ENCODE peak calls at places on chromosomes 2 and 18, in eight cellular contexts. U is SJSA1, L is OCI-LY7, D is IMR-90, I is gastrocnemius medialis, Q is MM.1S, G is heart left ventricle, T is astrocyte. F is an unnamed sample. For H3K9me3 and H3K4me1, the result is how much of the 10 kb centered on the place peaks cover.

GRCh38 chr2:36367497-36368353 is 12.1 kb downstream of the CRIM1 start:
- DNase-seq in U (no peak), L (no peak), D (no peak), I (no peak), Q (no peak), G (no peak), T (no peak), F (no peak)

GRCh38 chr2:138949517-138949916 is 169.3 kb upstream of the NXPH2 start:
- DNase-seq in U (no peak), L (no peak), D (no peak), I (no peak), Q (no peak), G (no peak), T (peak), F (no peak)

GRCh38 chr2:134705861-134706586 is 12.8 kb downstream of the TMEM163 start:
- DNase-seq in U (no peak), L (no peak), D (no peak), I (no peak), Q (no peak), G (no peak), T (no peak), F (no peak)

GRCh38 chr18:41370740-41371623 is 584.1 kb upstream of the PIK3C3 start:
- DNase-seq in U (no peak), L (no peak), D (no peak), I (no peak), Q (no peak), G (peak), T (no peak), F (no peak)

GRCh38 chr18:59033361-59033760 is 106.3 kb upstream of the SEC11C start:
- DNase-seq in U (no peak), L (no peak), D (peak), I (no peak), Q (no peak), G (no peak), T (no peak), F (no peak)

GRCh38 chr2:223999862-224000261 is 39.2 kb downstream of the SERPINE2 start:
- DNase-seq in U (no peak), L (no peak), D (no peak), I (no peak), Q (no peak), G (no peak), T (no peak), F (no peak)

GRCh38 chr2:157757500-157757899 is 118.6 kb downstream of the ACVR1 start:
- DNase-seq in U (no peak), L (no peak), D (no peak), I (no peak), Q (no peak), G (no peak), T (no peak), F (no peak)

GRCh38 chr18:6362559-6363129 is 52.1 kb downstream of the L3MBTL4 start:
- DNase-seq in U (no peak), L (no peak), D (no peak), I (no peak), Q (no peak), G (no peak), T (no peak), F (no peak)

GRCh38 chr18:31731628-31732027 is 29.1 kb downstream of the SLC25A52 start:
- DNase-seq in U (no peak), L (no peak), D (no peak), I (no peak), Q (no peak), G (no peak), T (no peak), F (no peak)

GRCh38 chr2:99961567-99961913 is 180.8 kb downstream of the AFF3 start:
- DNase-seq in U (no peak), L (no peak), D (no peak), I (no peak), Q (no peak), G (no peak), T (no peak), F (no peak)

GRCh38 chr2:46645681-46646162 is 166.4 kb downstream of the TMEM247 start:
- DNase-seq in U (no peak), L (no peak), D (peak), I (peak), Q (no peak), G (no peak), T (peak), F (no peak)

GRCh38 chr2:158493458-158493857 is 36.7 kb downstream of the PKP4 start:
- DNase-seq in U (no peak), L (no peak), D (peak), I (no peak), Q (no peak), G (no peak), T (no peak), F (no peak)

GRCh38 chr2:132881540-132881939 is 211.5 kb upstream of the LYPD1 start:
- DNase-seq in U (no peak), L (no peak), D (no peak), I (no peak), Q (no peak), G (no peak), T (no peak), F (no peak)

GRCh38 chr2:47699533-47700215 is 83.3 kb upstream of the MSH6 start:
- DNase-seq in U (no peak), L (peak), D (no peak), I (no peak), Q (no peak), G (no peak), T (no peak), F (no peak)
- H3K4me3 ChIP-seq in U (no peak), L (peak), D (no peak), I (no peak), Q (no peak), G (no peak), T (no peak), F (no peak)

GRCh38 chr2:116988303-116988702 is 826.2 kb upstream of the DDX18 start:
- DNase-seq in U (no peak), L (no peak), D (no peak), I (no peak), Q (no peak), G (no peak), T (peak), F (no peak)

GRCh38 chr2:116987447-116987846 is 827.0 kb upstream of the DDX18 start:
- DNase-seq in U (no peak), L (no peak), D (no peak), I (no peak), Q (no peak), G (no peak), T (no peak), F (no peak)
- H3K9me3 ChIP-seq in U (under half), L (under half), D (under half), I (under half), Q (under half), G (under half), T (under half), F (under half)

DNA sequence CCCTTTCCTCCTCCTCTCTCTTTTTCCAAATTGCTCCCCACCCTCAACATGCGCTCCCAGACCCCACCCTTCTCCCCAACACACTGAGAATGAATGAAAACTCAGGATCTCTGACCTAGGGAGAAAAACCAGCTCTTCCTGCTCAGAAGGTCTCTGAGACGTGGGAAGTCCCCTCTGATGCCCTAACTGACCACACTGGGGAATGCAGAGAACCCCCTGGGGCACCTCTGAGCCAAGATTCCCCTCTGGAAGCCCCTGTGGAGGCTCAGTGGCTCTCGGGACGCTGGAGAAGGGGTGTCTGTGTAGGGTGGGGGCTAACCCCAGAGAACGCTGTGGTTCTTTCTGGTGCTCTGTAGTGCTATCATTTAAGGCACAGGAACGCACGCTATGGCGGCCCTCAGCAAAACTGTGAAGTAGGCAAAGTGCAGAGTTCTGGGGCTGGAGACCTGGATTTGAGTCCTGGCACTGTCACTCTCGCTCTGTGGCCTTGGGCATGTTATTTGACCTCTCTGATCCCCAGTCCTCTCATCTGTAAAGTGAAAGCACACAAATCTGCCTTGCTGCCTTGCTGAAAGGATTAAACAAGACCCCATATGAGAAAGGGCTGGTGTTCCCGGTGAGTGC is 17.1 kb downstream of the ATOH8 start:
- DNase-seq in U (no peak), L (no peak), D (no peak), I (no peak), Q (no peak), G (peak), T (no peak), F (no peak)
- H3K4me1 ChIP-seq in U (half or more), L (under half), D (under half), I (half or more), Q (under half), G (half or more), T (half or more), F (under half)

GRCh38 chr2:218859994-218860831 is 608 bp downstream of the WNT6 start:
- DNase-seq in U (no peak), L (no peak), D (no peak), I (no peak), Q (no peak), G (no peak), T (no peak), F (no peak)
- H3K4me3 ChIP-seq in U (peak), L (peak), D (peak), I (peak), Q (no peak), G (peak), T (no peak), F (no peak)

GRCh38 chr2:238551091-238551490 is 124.4 kb downstream of the ASB1 start:
- DNase-seq in U (no peak), L (no peak), D (no peak), I (no peak), Q (no peak), G (no peak), T (no peak), F (no peak)

GRCh38 chr2:238549866-238550265 is 123.1 kb downstream of the ASB1 start:
- DNase-seq in U (no peak), L (no peak), D (no peak), I (no peak), Q (no peak), G (no peak), T (no peak), F (no peak)

GRCh38 chr2:238553159-238553558 is 126.4 kb downstream of the ASB1 start:
- DNase-seq in U (no peak), L (no peak), D (no peak), I (no peak), Q (no peak), G (no peak), T (no peak), F (no peak)

GRCh38 chr2:238554468-238555184 is 127.9 kb downstream of the ASB1 start:
- DNase-seq in U (no peak), L (no peak), D (no peak), I (no peak), Q (no peak), G (no peak), T (no peak), F (no peak)

GRCh38 chr2:238552226-238552625 is 125.5 kb downstream of the ASB1 start:
- DNase-seq in U (no peak), L (no peak), D (no peak), I (no peak), Q (no peak), G (no peak), T (no peak), F (no peak)
- H3K9me3 ChIP-seq in U (under half), L (under half), D (under half), I (under half), Q (under half), G (under half), T (under half), F (under half)

GRCh38 chr2:66578067-66578852 is 143.3 kb downstream of the MEIS1 start:
- DNase-seq in U (no peak), L (no peak), D (peak), I (no peak), Q (no peak), G (no peak), T (no peak), F (no peak)

GRCh38 chr2:66575625-66576371 is 140.9 kb downstream of the MEIS1 start:
- DNase-seq in U (peak), L (no peak), D (peak), I (no peak), Q (no peak), G (peak), T (no peak), F (no peak)

GRCh38 chr2:66574701-66575624 is 140.0 kb downstream of the MEIS1 start:
- DNase-seq in U (peak), L (peak), D (peak), I (no peak), Q (no peak), G (peak), T (peak), F (no peak)

GRCh38 chr2:66577331-66578041 is 142.6 kb downstream of the MEIS1 start:
- DNase-seq in U (no peak), L (no peak), D (peak), I (no peak), Q (no peak), G (peak), T (no peak), F (no peak)

GRCh38 chr2:66576381-66577330 is 141.7 kb downstream of the MEIS1 start:
- DNase-seq in U (no peak), L (no peak), D (peak), I (no peak), Q (no peak), G (no peak), T (no peak), F (no peak)
- H3K4me1 ChIP-seq in U (under half), L (under half), D (under half), I (under half), Q (under half), G (under half), T (under half), F (under half)

DNA sequence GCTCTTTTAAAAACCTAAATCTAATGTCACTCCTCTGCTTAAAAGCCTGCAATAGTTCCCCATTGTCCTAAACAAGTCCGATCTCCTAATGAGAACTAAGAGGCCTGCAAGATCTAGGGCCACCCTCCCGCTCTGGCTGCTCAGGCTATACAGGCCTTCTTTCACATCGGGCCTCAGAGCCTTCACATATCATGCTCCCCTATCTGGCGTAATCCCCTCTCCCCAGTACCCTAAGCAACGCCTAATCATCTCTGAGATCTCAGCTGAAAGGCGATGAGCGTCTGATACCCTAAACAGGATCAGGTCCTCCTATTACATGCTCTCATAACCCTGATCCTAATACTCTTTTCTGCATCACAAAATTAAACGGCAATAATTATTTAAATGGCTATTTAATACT is 1.8 kb downstream of the MAP4K3 start:
- DNase-seq in U (no peak), L (no peak), D (peak), I (no peak), Q (no peak), G (no peak), T (no peak), F (no peak)
- H3K4me3 ChIP-seq in U (peak), L (peak), D (peak), I (peak), Q (peak), G (peak), T (peak), F (peak)